ENCODE peak calls at places on chromosome 3, in four cellular contexts. T is cardiac muscle cell, W is AG04449, J is AG04450. U is an unnamed sample.

GRCh38 chr3:44125882-44126281 is 115.8 kb upstream of the TOPAZ1 start:
- DNase-seq in T (peak), W (no peak), J (no peak), U (no peak)

GRCh38 chr3:173513123-173513522 is 115.6 kb downstream of the NLGN1 start:
- DNase-seq in T (no peak), W (no peak), J (no peak), U (no peak)

GRCh38 chr3:82462977-82463376 is 701.5 kb upstream of the GBE1 start:
- DNase-seq in T (no peak), W (no peak), J (no peak), U (no peak)

GRCh38 chr3:115301364-115301860 is 154.3 kb upstream of the ZBTB20 start:
- DNase-seq in T (no peak), W (no peak), J (no peak), U (no peak)

GRCh38 chr3:39101022-39101689 is 6.3 kb downstream of the GORASP1 start:
- DNase-seq in T (peak), W (no peak), J (no peak), U (no peak)

GRCh38 chr3:127690823-127691452 is 18.2 kb downstream of the ABTB1 start:
- DNase-seq in T (peak), W (no peak), J (no peak), U (no peak)

GRCh38 chr3:136276049-136276755 is 26.1 kb downstream of the PCCB start:
- DNase-seq in T (peak), W (no peak), J (no peak), U (no peak)

GRCh38 chr3:128080323-128080898 is 28.2 kb downstream of the SEC61A1 start:
- DNase-seq in T (peak), W (peak), J (peak), U (peak)

GRCh38 chr3:33173103-33173502 is 45.5 kb downstream of the SUSD5 start:
- DNase-seq in T (no peak), W (no peak), J (no peak), U (no peak)

GRCh38 chr3:194255252-194256039 is 95.7 kb downstream of the CPN2 start:
- DNase-seq in T (peak), W (no peak), J (no peak), U (no peak)

GRCh38 chr3:126472277-126473006 is 3.2 kb downstream of the ZXDC start:
- DNase-seq in T (peak), W (peak), J (no peak), U (peak)

GRCh38 chr3:65915477-65915876 is 123.2 kb downstream of the MAGI1 start:
- DNase-seq in T (no peak), W (no peak), J (no peak), U (no peak)

GRCh38 chr3:14549256-14549931 is 9.3 kb upstream of the GRIP2 start:
- DNase-seq in T (no peak), W (no peak), J (no peak), U (no peak)

GRCh38 chr3:46861293-46861995 is 1.8 kb downstream of the MYL3 start:
- DNase-seq in T (no peak), W (no peak), J (no peak), U (no peak)

GRCh38 chr3:16060358-16060852 is 114.1 kb upstream of the GALNT15 start:
- DNase-seq in T (peak), W (peak), J (peak), U (peak)

GRCh38 chr3:127082066-127082465 is 99.2 kb downstream of the PLXNA1 start:
- DNase-seq in T (no peak), W (no peak), J (no peak), U (no peak)

GRCh38 chr3:106299300-106300098 is 430.7 kb upstream of the CBLB start:
- DNase-seq in T (peak), W (no peak), J (no peak), U (no peak)

GRCh38 chr3:127669541-127670228 is 3.1 kb upstream of the ABTB1 start:
- DNase-seq in T (no peak), W (no peak), J (no peak), U (no peak)

GRCh38 chr3:61574854-61575253 is 13.5 kb downstream of the PTPRG start:
- DNase-seq in T (peak), W (peak), J (peak), U (peak)

GRCh38 chr3:133384331-133385027 is 15.4 kb upstream of the BFSP2 start:
- DNase-seq in T (peak), W (no peak), J (peak), U (peak)

GRCh38 chr3:138935864-138936762 is 10.8 kb downstream of the FOXL2 start:
- DNase-seq in T (peak), W (no peak), J (no peak), U (no peak)

GRCh38 chr3:127366383-127366782 is 78.5 kb upstream of the PRR20G start:
- DNase-seq in T (peak), W (no peak), J (no peak), U (no peak)

GRCh38 chr3:46962427-46962826 is 14.1 kb downstream of the CCDC12 start:
- DNase-seq in T (no peak), W (no peak), J (no peak), U (no peak)

GRCh38 chr3:66426135-66426534 is 74.7 kb downstream of the LRIG1 start:
- DNase-seq in T (no peak), W (no peak), J (no peak), U (no peak)

GRCh38 chr3:52092291-52092660 is 35.9 kb upstream of the DUSP7 start:
- DNase-seq in T (no peak), W (no peak), J (no peak), U (no peak)

GRCh38 chr3:196219194-196219969 is 3.0 kb downstream of the SLC51A start:
- DNase-seq in T (peak), W (peak), J (peak), U (peak)

GRCh38 chr3:71423151-71423906 is 160.2 kb downstream of the FOXP1 start:
- DNase-seq in T (peak), W (no peak), J (no peak), U (no peak)

GRCh38 chr3:61589856-61590255 is 28.5 kb downstream of the PTPRG start:
- DNase-seq in T (peak), W (no peak), J (no peak), U (no peak)

DNA sequence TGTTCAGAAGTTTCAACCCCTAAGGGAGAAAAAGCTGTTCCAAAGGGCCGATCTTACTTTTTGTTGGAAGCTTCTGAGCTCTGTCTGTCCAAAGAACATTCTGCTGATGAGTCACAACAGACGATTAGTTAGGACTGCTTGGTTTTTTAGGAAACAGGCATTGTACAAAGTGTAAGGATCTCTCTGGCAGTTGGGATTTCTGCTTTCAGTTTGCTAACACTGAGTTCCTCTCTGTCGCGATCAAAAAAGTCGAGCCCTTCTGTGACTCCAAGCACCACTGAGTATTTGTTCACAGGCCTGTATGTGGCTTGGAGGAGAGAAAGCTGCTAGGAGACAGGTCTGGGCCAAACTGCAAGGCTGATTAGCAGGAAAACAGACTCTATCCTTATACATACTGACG is 91.8 kb upstream of the PFN2 start:
- DNase-seq in T (peak), W (no peak), J (no peak), U (peak)
- H3K4me3 ChIP-seq in T (no peak), W (peak), J (peak), U (peak)

DNA sequence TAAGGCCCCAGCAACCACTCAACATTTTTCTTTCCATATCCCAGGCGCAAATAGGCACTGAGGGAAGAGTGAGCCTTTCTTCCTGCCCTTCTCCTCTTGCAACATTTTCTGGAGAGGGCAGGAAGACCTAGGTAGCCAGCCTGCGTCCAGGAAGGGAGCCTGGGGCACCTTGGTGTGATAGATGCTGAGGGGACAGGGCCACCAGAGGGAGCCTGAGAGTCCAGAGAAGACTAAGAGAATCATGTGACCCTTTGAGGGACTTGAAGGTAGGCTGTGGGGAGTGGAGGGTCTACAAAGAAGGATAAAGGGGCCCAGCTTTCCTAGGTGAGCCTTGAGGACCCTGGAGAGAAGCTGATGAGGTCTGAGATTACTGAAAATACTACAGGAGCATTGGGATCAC is 346.6 kb downstream of the CNTN6 start:
- DNase-seq in T (no peak), W (no peak), J (no peak), U (no peak)
- TF ChIP-seq CTCF in T (no peak), W (no peak), J (no peak), U (peak)

GRCh38 chr3:30248423-30248822 is 358.0 kb upstream of the TGFBR2 start:
- DNase-seq in T (no peak), W (no peak), J (no peak), U (no peak)
- H3K4me3 ChIP-seq in T (no peak), W (no peak), J (no peak), U (no peak)

GRCh38 chr3:189308594-189308993 is 136.8 kb downstream of the TPRG1 start:
- DNase-seq in T (no peak), W (no peak), J (no peak), U (no peak)
- TF ChIP-seq CTCF in T (no peak), W (no peak), J (no peak), U (no peak)

GRCh38 chr3:62632510-62633294 is 242.5 kb downstream of the CADPS start:
- DNase-seq in T (no peak), W (no peak), J (no peak), U (no peak)
- H3K4me3 ChIP-seq in T (no peak), W (no peak), J (no peak), U (no peak)

GRCh38 chr3:28349397-28350000 is 875 bp upstream of the AZI2 start:
- DNase-seq in T (no peak), W (peak), J (no peak), U (peak)

GRCh38 chr3:28348286-28348636 is 260 bp upstream of the ZCWPW2 start:
- DNase-seq in T (no peak), W (peak), J (no peak), U (no peak)

GRCh38 chr3:28347374-28348285 is 891 bp upstream of the ZCWPW2 start:
- DNase-seq in T (peak), W (no peak), J (no peak), U (no peak)

GRCh38 chr3:28345690-28346089 is 2.8 kb upstream of the ZCWPW2 start:
- DNase-seq in T (no peak), W (no peak), J (no peak), U (no peak)

DNA sequence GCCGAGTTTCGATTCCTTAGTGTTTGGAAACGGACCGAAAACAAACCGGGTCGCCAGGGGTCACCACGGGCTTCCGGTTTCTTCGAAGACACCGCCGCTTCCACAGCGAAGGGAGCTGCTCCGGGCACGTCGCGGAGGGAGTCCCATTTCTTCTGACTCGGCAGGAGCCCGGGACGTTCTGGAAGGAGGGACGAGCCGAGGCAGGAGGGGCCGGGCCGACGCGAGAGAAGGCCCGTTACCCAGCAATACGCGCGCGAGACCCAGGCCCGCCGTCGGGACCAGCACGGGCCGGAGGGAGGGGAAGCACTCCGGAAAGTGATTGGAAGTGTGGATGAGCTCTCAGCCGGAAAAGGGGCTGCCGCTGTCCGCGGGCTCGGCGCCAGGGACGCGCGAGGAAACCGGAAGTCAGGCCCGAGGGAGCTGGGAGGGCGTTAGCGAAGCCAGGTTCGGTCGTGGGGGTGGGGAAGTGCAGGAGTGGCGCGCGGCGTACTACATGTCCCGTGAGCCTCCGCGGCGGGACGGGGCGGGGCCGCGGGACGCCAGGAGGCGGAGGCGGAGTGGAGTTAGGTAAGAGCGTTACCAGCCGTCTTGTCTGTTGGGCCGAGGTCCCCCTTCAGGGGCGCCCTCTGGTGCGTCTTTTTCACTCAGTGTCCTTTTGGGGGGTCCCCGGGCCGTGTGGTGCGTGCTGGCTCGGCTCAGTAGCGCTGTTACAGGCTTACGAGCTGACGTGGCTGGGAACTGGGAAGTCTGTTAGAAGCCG is at the start of the genes AZI2 and ZCWPW2:
- DNase-seq in T (peak), W (peak), J (peak), U (peak)
- TF ChIP-seq CTCF in T (peak), W (peak), J (peak), U (peak)

GRCh38 chr3:49872801-49873281 is 3.1 kb upstream of the CAMKV start:
- DNase-seq in T (no peak), W (no peak), J (no peak), U (no peak)

GRCh38 chr3:49868951-49869454 is 703 bp downstream of the CAMKV start:
- DNase-seq in T (no peak), W (no peak), J (no peak), U (no peak)

GRCh38 chr3:49873623-49874022 is 3.9 kb upstream of the CAMKV start:
- DNase-seq in T (no peak), W (no peak), J (no peak), U (no peak)

GRCh38 chr3:49869525-49870126 is at the start of gene CAMKV:
- DNase-seq in T (no peak), W (no peak), J (no peak), U (no peak)

DNA sequence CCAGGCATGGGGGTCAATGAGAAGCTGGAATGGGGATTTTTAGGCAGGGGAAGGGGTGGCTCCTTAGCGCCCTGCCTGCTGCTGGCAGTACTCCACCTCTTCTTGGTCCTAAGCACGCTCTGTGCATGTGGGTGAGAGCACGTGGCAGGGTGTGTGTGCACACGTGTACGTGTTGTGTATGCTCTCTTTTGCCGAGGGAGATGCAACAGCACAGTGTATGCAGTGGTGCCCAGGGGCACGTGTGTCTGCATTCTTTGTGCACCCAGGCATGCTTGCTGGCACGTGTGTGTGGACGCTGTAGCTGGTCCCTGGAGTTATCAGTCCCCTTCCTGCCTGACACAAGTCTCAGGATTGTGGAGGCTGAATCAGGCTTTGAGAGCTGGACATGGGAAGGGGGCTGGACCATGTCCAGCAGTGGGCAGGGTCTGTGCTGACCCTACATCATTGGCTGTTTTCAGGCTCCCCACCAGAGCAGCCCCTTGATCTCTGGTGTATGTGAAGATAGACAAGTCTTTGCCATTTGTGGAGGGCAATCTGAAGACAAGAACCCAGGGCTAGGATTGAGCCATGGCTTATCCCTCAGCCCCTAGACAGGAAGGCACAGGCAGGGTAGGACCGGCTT is 1.9 kb upstream of the CAMKV start:
- DNase-seq in T (no peak), W (no peak), J (no peak), U (no peak)
- H3K4me3 ChIP-seq in T (no peak), W (no peak), J (no peak), U (no peak)

GRCh38 chr3:143302638-143303171 is 183.1 kb downstream of the CHST2 start:
- DNase-seq in T (peak), W (peak), J (peak), U (no peak)
- TF ChIP-seq CTCF in T (no peak), W (no peak), J (no peak), U (no peak)

DNA sequence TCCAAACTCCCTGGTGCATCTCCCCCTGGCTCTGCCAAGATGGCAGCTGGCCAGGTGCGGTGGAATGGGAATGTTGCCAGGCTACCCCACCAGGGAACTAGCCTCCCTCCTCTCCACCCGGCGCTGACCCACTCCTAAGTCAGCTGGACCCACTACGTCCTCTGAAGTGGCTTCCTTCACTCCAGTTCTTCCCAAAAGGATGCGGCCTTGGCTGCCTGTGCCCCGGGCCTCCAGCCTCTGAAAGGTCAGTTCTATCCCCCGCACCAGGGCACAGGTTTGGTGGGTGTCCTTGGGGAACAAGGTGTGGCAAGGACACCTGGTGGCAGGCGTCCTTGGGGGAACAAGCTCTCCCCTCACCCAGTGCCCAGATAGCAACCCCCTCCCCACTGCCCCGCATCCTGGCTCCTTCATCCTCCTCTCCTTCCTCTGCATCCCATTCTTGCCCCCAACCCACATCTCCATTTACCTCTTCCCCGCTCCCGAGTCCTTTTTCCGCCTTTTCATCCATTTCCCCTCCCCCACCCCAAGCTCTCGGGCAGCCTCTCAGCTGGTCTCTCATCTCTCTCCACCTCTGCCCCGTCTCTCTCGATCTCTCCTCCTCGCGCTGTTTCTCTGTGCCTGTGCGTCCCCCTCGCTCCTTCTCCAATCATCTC is 54.0 kb downstream of the LHFPL4 start:
- DNase-seq in T (no peak), W (no peak), J (no peak), U (no peak)
- H3K4me3 ChIP-seq in T (no peak), W (no peak), J (peak), U (peak)